ENCODE peak calls at places on chromosomes 11 and 22, in nine cellular contexts. D is activated T-helper 1 cell treated with Interleukin-2 at 50 U/mL for 16 hours; O is NCI-H1092 treated with DMSO at 0.1 percent for 48 hours; U is posterior vena cava; W is HAP-1; Q is effector memory CD4-positive, alpha-beta T cell; R is head of caudate nucleus; J is germinal center; Z is iris pigment epithelial cell. E is an unnamed sample.

GRCh38 chr11:39365809-39366436 is 2093.5 kb downstream of the LRRC4C start:
- DNase-seq in U (no peak), W (no peak), Z (peak; percentile 10), Q (no peak), O (no peak), J (no peak), D (no peak), R (no peak), E (peak; percentile 22)

GRCh38 chr11:56750190-56750589 is 1.7 kb upstream of the OR9G4 start:
- DNase-seq in J (no peak), D (no peak), O (no peak), W (no peak), U (no peak), R (no peak), Z (no peak), Q (no peak), E (no peak)

GRCh38 chr11:11531127-11531526 is 90.7 kb downstream of the GALNT18 start:
- DNase-seq in Q (no peak), J (no peak), W (no peak), D (no peak), O (peak; percentile 76), Z (no peak), R (no peak), U (no peak), E (peak; percentile 44)

GRCh38 chr11:62324738-62325556 is 12.3 kb upstream of the ASRGL1 start:
- DNase-seq in D (no peak), J (peak; percentile 50), W (no peak), Q (peak; percentile 43), Z (peak; percentile 70), R (no peak), U (peak; percentile 87), O (peak; percentile 27), E (peak; percentile 5)

GRCh38 chr11:61917357-61918109 is at the start of gene RAB3IL1:
- DNase-seq in Z (peak; percentile 11), O (no peak), Q (no peak), R (peak; percentile 68), J (no peak), W (peak; percentile 34), U (peak; percentile 93), D (no peak), E (peak; percentile 60)

GRCh38 chr11:121248496-121248895 is 44.1 kb upstream of the SC5D start:
- DNase-seq in O (no peak), Q (no peak), U (no peak), R (no peak), J (no peak), Z (peak; percentile 14), D (no peak), W (no peak), E (no peak)

GRCh38 chr11:108929241-108929640 is 264.4 kb downstream of the DDX10 start:
- DNase-seq in R (no peak), U (no peak), O (no peak), D (no peak), W (no peak), Q (no peak), Z (peak; percentile 98), J (no peak), E (no peak)

GRCh38 chr11:44243633-44244343 is 66.2 kb downstream of the ALX4 start:
- DNase-seq in Q (no peak), W (peak; percentile 57), D (no peak), U (no peak), R (no peak), J (no peak), Z (peak; percentile 80), O (no peak), E (no peak)

GRCh38 chr11:71250512-71251158 is 1.7 kb downstream of the SHANK2 start:
- DNase-seq in U (peak; percentile 72), D (no peak), Z (no peak), Q (no peak), J (no peak), R (no peak), O (no peak), W (no peak), E (no peak)

GRCh38 chr11:35779409-35779808 is 116.8 kb downstream of the TRIM44 start:
- DNase-seq in D (no peak), R (no peak), O (no peak), Z (no peak), Q (no peak), U (no peak), W (no peak), J (no peak), E (no peak)

GRCh38 chr22:47045691-47046410 is 283.4 kb downstream of the TBC1D22A start:
- DNase-seq in W (no peak), Q (no peak), J (no peak), R (no peak), D (no peak), O (no peak), U (peak; percentile 69), Z (no peak), E (no peak)

GRCh38 chr11:123178166-123178565 is 16.9 kb downstream of the CLMP start:
- DNase-seq in O (no peak), W (no peak), J (no peak), R (no peak), Z (no peak), D (no peak), Q (no peak), U (no peak), E (no peak)

GRCh38 chr11:12441081-12441801 is 63.9 kb downstream of the PARVA start:
- DNase-seq in U (no peak), D (no peak), Z (peak; percentile 51), Q (no peak), W (peak; percentile 50), O (no peak), J (no peak), R (no peak), E (no peak)

GRCh38 chr11:92859290-92859689 is 110.2 kb upstream of the MTNR1B start:
- DNase-seq in J (no peak), O (peak; percentile 73), Z (no peak), W (no peak), D (no peak), R (no peak), Q (no peak), U (no peak), E (peak; percentile 36)

GRCh38 chr11:128814856-128815705 is 52.0 kb downstream of the KCNJ1 start:
- DNase-seq in Q (no peak), W (peak; percentile 20), U (peak; percentile 89), Z (peak; percentile 92), O (no peak), J (no peak), D (no peak), R (no peak), E (no peak)

GRCh38 chr22:46612904-46613605 is 7.1 kb upstream of the GRAMD4 start:
- DNase-seq in O (no peak), R (no peak), J (peak; percentile 42), D (peak; percentile 22), U (no peak), Z (no peak), W (no peak), Q (peak; percentile 8), E (no peak)

GRCh38 chr22:45240137-45240809 is 421 bp downstream of the KIAA0930 start:
- DNase-seq in O (no peak), W (peak; percentile 7), Z (peak; percentile 36), D (no peak), R (peak; percentile 22), Q (no peak), J (no peak), U (no peak), E (no peak)

GRCh38 chr11:46537121-46537520 is 56.7 kb downstream of the AMBRA1 start:
- DNase-seq in W (no peak), Z (peak; percentile 26), R (no peak), U (no peak), J (no peak), O (no peak), D (no peak), Q (no peak), E (no peak)

GRCh38 chr22:46660604-46661201 is 40.5 kb downstream of the GRAMD4 start:
- DNase-seq in Q (peak; percentile 38), R (no peak), J (no peak), Z (no peak), U (no peak), W (no peak), D (peak; percentile 9), O (peak; percentile 26), E (peak; percentile 33)

GRCh38 chr11:10398525-10398924 is 56.5 kb upstream of the AMPD3 start:
- DNase-seq in Z (no peak), W (no peak), D (no peak), Q (no peak), J (no peak), U (peak; percentile 85), R (no peak), O (no peak), E (no peak)

GRCh38 chr11:33324211-33324985 is 67.2 kb downstream of the HIPK3 start:
- DNase-seq in U (no peak), W (no peak), O (no peak), Z (no peak), J (no peak), Q (no peak), D (no peak), R (no peak), E (no peak)

GRCh38 chr22:22076937-22077703 is 94.5 kb upstream of the TOP3B start:
- DNase-seq in R (no peak), Z (peak; percentile 52), O (no peak), Q (no peak), J (no peak), U (no peak), D (no peak), W (no peak), E (no peak)

GRCh38 chr22:47296405-47297260 is 534.2 kb downstream of the TBC1D22A start:
- DNase-seq in D (no peak), Z (peak; percentile 21), W (no peak), O (no peak), Q (no peak), R (no peak), U (no peak), J (no peak), E (no peak)

GRCh38 chr22:49780281-49780991 is 47.2 kb downstream of the BRD1 start:
- DNase-seq in R (peak; percentile 78), Q (no peak), O (no peak), D (no peak), U (no peak), W (no peak), Z (no peak), J (no peak), E (peak; percentile 64)

GRCh38 chr22:42760806-42761565 is 40.3 kb upstream of the A4GALT start:
- DNase-seq in W (no peak), U (no peak), D (no peak), R (no peak), O (no peak), J (no peak), Q (no peak), Z (no peak), E (no peak)

GRCh38 chr22:45235101-45235777 is 5.5 kb downstream of the KIAA0930 start:
- DNase-seq in Q (no peak), D (no peak), Z (no peak), U (no peak), J (peak; percentile 76), R (no peak), O (no peak), W (no peak), E (no peak)

GRCh38 chr22:36938028-36938425 is 24.6 kb downstream of the CSF2RB start:
- DNase-seq in Q (no peak), R (no peak), W (no peak), Z (no peak), O (no peak), D (no peak), J (no peak), U (no peak), E (no peak)

GRCh38 chr11:35182317-35182939 is 43.5 kb downstream of the CD44 start:
- DNase-seq in Q (no peak), Z (no peak), O (no peak), W (no peak), D (no peak), J (peak; percentile 19), U (no peak), R (no peak), E (no peak)

GRCh38 chr22:44369241-44369652 is 56.5 kb upstream of the SHISAL1 start:
- DNase-seq in D (no peak), Q (no peak), O (no peak), Z (no peak), J (no peak), W (no peak), R (no peak), U (peak; percentile 72), E (no peak)

GRCh38 chr11:26607725-26608506 is 35.9 kb upstream of the MUC15 start:
- DNase-seq in W (no peak), R (no peak), U (no peak), O (no peak), Q (no peak), J (no peak), Z (no peak), D (no peak), E (no peak)

GRCh38 chr22:39763276-39763675 is 130.3 kb downstream of the ENTHD1 start:
- DNase-seq in W (no peak), Z (no peak), J (no peak), U (no peak), R (no peak), D (no peak), Q (no peak), O (no peak), E (no peak)